ENCODE peak calls at places on chromosomes 6 and 20, in four cellular contexts. Z is A549, Q is K562, V is HepG2. H is an unnamed sample.

GRCh38 chr6:144063744-144064401 is 31.5 kb downstream of the SF3B5 start:
- DNase-seq in Q (peak), Z (peak), V (peak), H (no peak)

GRCh38 chr6:117317261-117317660 is 51.9 kb downstream of the VGLL2 start:
- DNase-seq in V (peak), Z (peak), Q (peak), H (peak)

GRCh38 chr6:4607026-4607704 is 169.0 kb upstream of the CDYL start:
- DNase-seq in V (no peak), Q (no peak), Z (no peak), H (peak)

GRCh38 chr20:35602851-35603495 is 12.7 kb upstream of the SPAG4 start:
- DNase-seq in V (no peak), Z (no peak), Q (no peak), H (no peak)

GRCh38 chr20:10111144-10111771 is 76.5 kb downstream of the ANKEF1 start:
- DNase-seq in V (peak), Q (no peak), Z (no peak), H (no peak)

GRCh38 chr6:4134841-4135664 is at the start of gene ECI2:
- DNase-seq in V (peak), Z (peak), Q (peak), H (peak)

GRCh38 chr6:152669894-152670293 is 27.8 kb upstream of the MYCT1 start:
- DNase-seq in Q (no peak), V (peak), Z (peak), H (peak)

GRCh38 chr6:25599516-25600060 is 52.4 kb upstream of the SCGN start:
- DNase-seq in Z (no peak), V (no peak), Q (no peak), H (no peak)

GRCh38 chr20:21125072-21125848 is 622 bp upstream of the KIZ start:
- DNase-seq in Z (peak), V (peak), Q (peak), H (peak)

GRCh38 chr20:24095753-24096152 is 107.2 kb upstream of the GGTLC1 start:
- DNase-seq in Z (no peak), Q (no peak), V (no peak), H (no peak)

GRCh38 chr6:16333580-16333979 is 95.2 kb downstream of the GMPR start:
- DNase-seq in Z (peak), Q (no peak), V (no peak), H (peak)

GRCh38 chr6:43221046-43221773 is 8.1 kb downstream of the DNPH1 start:
- DNase-seq in Z (no peak), Q (no peak), V (no peak), H (no peak)

GRCh38 chr6:160156842-160157241 is 35.2 kb downstream of the SLC22A1 start:
- DNase-seq in V (no peak), Q (no peak), Z (no peak), H (peak)

GRCh38 chr6:157092736-157093135 is 230.6 kb downstream of the TMEM242 start:
- DNase-seq in Q (no peak), Z (no peak), V (no peak), H (no peak)

GRCh38 chr6:136950436-136950835 is 28.3 kb downstream of the SLC35D3 start:
- DNase-seq in V (no peak), Z (no peak), Q (peak), H (peak)

GRCh38 chr20:45771182-45771759 is 20.4 kb downstream of the WFDC3 start:
- DNase-seq in V (peak), Z (peak), Q (peak), H (peak)

GRCh38 chr6:104754788-104755409 is 104.8 kb downstream of the HACE1 start:
- DNase-seq in V (no peak), Q (no peak), Z (no peak), H (no peak)

GRCh38 chr6:85670573-85670972 is 27.9 kb upstream of the SYNCRIP start:
- DNase-seq in Z (no peak), V (no peak), Q (peak), H (peak)

GRCh38 chr6:170292778-170293164 is 1.9 kb upstream of the DLL1 start:
- DNase-seq in Z (peak), Q (peak), V (no peak), H (no peak)

GRCh38 chr20:36784116-36784515 is 10.6 kb upstream of the DSN1 start:
- DNase-seq in Z (no peak), V (no peak), Q (no peak), H (no peak)

GRCh38 chr6:22754111-22754510 is 184.7 kb downstream of the HDGFL1 start:
- DNase-seq in Q (no peak), V (no peak), Z (no peak), H (peak)

GRCh38 chr6:70843328-70843918 is 113.4 kb downstream of the B3GAT2 start:
- DNase-seq in V (no peak), Q (no peak), Z (peak), H (no peak)

GRCh38 chr6:5085638-5086293 is 625 bp downstream of the PPP1R3G start:
- DNase-seq in V (no peak), Z (peak), Q (no peak), H (peak)

GRCh38 chr6:37493047-37493995 is 6.4 kb downstream of the CCDC167 start:
- DNase-seq in Z (no peak), Q (no peak), V (no peak), H (no peak)

GRCh38 chr20:20363449-20364015 is 4.4 kb upstream of the INSM1 start:
- DNase-seq in V (no peak), Q (no peak), Z (no peak), H (no peak)

GRCh38 chr20:52972965-52973819 is 1.0 kb downstream of the TSHZ2 start:
- DNase-seq in Z (no peak), V (no peak), Q (no peak), H (no peak)

GRCh38 chr20:35953411-35954199 is 697 bp downstream of the SCAND1 start:
- DNase-seq in V (no peak), Q (peak), Z (no peak), H (peak)

GRCh38 chr6:7238900-7239589 is 74.0 kb downstream of the SSR1 start:
- DNase-seq in V (peak), Z (peak), Q (peak), H (peak)

DNA sequence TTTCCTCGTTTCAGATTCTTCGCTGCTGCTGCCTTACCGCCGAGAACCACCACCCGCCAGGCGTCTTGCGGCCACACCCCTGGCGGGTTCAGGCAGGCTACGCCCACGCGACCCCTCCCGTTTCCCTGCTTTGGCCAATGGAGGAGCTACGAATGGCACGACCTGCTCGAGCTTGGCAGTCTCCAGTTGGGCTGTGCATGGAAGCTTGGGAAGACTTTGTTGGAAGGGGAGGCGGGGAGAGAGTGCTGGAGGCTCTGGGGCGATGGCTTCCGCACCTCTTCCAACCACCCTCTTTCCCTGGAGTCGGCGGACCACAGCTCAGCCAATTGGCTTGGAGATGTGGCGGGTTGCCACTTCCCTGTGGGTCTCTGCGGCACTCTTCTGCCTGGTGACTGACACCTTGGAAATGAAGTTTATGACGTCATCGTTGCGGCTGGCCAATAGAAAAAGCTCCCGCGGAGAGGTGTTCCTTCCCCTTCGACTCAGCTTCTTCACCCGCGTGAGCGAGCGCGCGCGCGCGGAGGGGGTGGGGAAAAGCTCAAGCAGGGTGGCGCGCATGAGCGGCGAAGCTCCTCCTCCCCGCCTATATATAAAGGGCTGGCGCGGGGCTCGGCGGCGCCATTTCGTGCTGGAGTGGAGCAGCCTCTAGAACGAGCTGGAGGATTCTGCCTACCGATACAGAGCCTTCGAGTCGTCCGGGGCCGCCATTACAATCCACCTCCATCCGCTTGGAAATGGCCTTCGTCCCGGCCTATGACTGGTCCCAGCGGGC is 3.4 kb downstream of the BRD2 start:
- DNase-seq in V (peak), Q (peak), Z (peak), H (peak)
- TF ChIP-seq POLR2A in V (no peak), Q (peak), Z (peak), H (peak)

DNA sequence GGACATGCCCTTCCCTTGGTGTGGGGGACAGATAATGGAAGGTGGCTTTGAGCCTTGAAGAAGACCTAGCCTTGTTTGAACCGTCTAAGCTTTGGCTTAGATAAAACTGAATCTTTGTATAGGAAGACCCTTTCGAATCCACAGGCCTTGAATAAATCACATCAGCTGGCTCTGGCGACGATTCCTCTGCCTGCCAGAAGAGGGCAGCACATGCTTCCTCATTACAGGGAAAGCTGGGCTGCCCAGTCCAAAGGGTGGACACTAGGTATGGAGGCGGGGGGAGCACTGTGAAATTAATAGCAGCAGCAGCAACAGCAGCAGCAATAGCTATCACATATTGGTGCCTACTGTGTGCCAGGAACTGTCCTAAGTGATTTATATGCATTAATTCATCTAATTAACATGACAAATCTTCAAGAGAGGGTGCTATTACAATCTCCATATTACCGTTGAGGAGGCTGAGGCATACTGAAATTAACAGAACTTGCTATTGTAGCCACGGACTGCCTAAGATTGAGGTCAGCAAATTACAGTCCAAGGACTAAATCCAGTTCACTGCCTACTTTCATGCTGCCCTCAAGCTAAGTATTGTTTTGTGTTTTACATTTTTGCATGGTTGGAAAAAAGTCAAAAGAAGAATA is 85.1 kb downstream of the CLIC5 start:
- DNase-seq in Z (peak), Q (peak), V (peak), H (peak)
- TF ChIP-seq MAZ in Z (no peak), Q (no peak), V (no peak), H (no peak)

DNA sequence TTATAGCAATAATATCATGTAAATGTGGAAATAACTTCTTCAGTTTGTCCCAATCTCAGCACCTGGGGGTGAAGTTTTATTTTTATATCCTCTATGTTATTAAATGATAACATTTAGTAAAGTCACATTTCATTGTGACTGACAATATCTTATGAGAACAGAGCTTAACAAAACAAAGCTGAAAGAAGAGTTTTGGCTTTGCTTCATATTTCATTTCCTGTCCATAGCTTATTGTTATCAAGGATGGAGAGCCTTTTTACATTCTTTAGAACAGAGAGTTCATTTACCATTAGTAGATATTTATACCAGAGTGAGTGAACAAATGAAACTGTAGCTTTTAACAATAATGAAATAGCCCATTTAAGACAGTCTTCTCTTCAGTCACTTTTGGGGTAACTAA is 231.9 kb upstream of the SGK1 start:
- DNase-seq in V (no peak), Z (no peak), Q (no peak), H (no peak)
- TF ChIP-seq POLR2A in V (no peak), Z (no peak), Q (no peak), H (no peak)

GRCh38 chr6:68032217-68032616 is 602.9 kb upstream of the ADGRB3 start:
- DNase-seq in Z (no peak), Q (no peak), V (no peak), H (no peak)
- TF ChIP-seq MAZ in Z (no peak), Q (no peak), V (no peak), H (no peak)

DNA sequence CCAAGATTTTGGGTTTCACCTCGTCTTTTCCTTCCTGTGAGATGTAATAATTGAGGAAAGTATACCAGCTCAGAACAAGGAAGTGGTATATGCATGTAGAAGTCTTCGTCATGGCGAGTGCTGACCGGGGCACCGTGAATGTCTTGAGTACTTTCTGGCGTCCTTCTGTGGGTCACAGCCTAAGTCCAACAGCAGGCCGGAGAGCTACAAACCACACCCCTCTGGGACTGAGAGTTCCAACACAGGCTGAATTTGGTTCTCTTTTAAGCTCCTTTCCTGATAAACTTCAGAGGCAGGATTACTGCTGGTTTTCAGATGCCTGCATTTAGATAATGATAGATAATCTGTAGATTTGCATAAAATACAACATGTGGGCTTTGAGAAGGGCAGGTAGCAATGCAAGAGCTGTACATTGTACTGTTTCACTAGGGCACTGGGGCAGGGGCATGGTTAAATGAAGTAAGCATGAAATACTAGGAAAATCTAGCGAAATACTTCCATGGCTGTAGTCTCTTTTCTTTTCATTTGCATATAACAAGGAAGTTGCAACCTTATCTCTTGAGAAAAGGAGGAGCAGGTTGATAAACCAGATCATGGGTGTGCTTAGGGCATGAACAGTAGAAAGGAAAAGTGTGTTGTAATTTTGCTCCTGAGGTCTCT is at the start of gene ADTRP:
- DNase-seq in Q (peak), V (no peak), Z (no peak), H (no peak)
- TF ChIP-seq POLR2A in Q (peak), V (no peak), Z (no peak), H (no peak)

GRCh38 chr6:14876778-14877613 is 368.9 kb upstream of the JARID2 start:
- DNase-seq in Q (no peak), V (no peak), Z (peak), H (peak)
- TF ChIP-seq MAZ in Q (no peak), V (no peak), Z (no peak), H (no peak)

GRCh38 chr6:108152446-108152845 is 13.4 kb upstream of the NR2E1 start:
- DNase-seq in Z (no peak), Q (no peak), V (no peak), H (no peak)
- TF ChIP-seq POLR2A in Z (no peak), Q (no peak), V (no peak), H (no peak)

GRCh38 chr20:57395111-57395959 is 4.1 kb downstream of the RBM38 start:
- DNase-seq in Q (no peak), Z (no peak), V (no peak), H (peak)

GRCh38 chr20:57394087-57395082 is 3.2 kb downstream of the RBM38 start:
- DNase-seq in Q (no peak), Z (no peak), V (no peak), H (no peak)

GRCh38 chr20:57392130-57392445 is 892 bp downstream of the RBM38 start:
- DNase-seq in Q (peak), Z (no peak), V (no peak), H (no peak)

GRCh38 chr20:57392512-57393271 is 1.5 kb downstream of the RBM38 start:
- DNase-seq in Z (no peak), V (no peak), Q (peak), H (no peak)

DNA sequence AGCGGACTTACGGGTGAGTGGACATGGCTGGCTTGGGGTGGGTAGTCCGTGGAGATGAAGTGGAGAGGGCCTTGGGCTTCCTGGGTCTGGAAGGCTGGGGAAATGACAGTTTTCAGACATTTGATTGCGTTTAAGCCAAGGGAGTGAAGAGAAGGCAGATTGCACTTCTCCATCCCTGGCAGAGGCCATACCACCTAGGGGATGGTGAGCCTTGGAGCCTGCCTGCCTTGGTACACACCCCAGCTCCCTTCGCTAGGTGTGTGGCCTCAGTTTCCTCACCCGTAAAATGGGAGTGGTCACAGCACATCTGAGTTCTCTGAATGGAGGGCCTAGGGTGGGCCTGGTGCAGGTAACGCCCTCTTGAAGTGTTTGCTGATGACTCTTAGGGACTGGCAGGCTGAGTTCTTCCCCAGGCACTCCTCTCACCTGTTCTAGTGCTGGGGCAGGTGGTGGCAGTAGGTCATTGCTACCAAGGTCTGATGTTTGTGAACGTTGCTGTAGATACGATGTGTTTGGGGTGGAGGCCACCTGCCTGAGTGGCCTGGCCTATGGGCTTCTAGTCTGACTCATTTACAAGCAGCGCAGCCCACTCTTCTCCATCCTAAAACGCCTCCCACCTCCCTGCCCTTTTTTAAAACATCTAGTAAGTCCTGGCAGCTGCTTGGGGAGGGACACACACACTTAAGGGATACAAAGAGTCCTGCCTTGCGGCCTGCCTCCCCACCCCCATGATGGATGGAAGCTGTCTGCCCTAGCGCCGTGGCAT is 2.3 kb downstream of the RBM38 start:
- DNase-seq in V (no peak), Z (no peak), Q (no peak), H (no peak)
- TF ChIP-seq MAZ in V (no peak), Z (no peak), Q (no peak), H (no peak)

H was measured in IMR-90.